ENCODE peak calls at places on chromosomes 13 and 19, in four cellular contexts. S, F, G and R are unnamed samples.

GRCh38 chr19:47306303-47306702 is 3.4 kb upstream of the C5AR1 start:
- DNase-seq in S (no peak), F (no peak), G (no peak), R (no peak)

GRCh38 chr13:23349127-23349897 is 84.2 kb downstream of the SACS start:
- DNase-seq in S (no peak), F (no peak), G (no peak), R (no peak)

GRCh38 chr19:28377077-28377476 is 835.9 kb downstream of the UQCRFS1 start:
- DNase-seq in S (no peak), F (no peak), G (no peak), R (no peak)

GRCh38 chr19:54420383-54421168 is 5.3 kb downstream of the TTYH1 start:
- DNase-seq in S (peak), F (no peak), G (peak), R (peak)

GRCh38 chr19:55584871-55585270 is 4.2 kb upstream of the ZNF579 start:
- DNase-seq in S (no peak), F (no peak), G (no peak), R (no peak)

GRCh38 chr19:55096061-55096701 is 20.5 kb downstream of the EPS8L1 start:
- DNase-seq in S (no peak), F (no peak), G (peak), R (peak)

GRCh38 chr19:3080281-3080680 is 13.9 kb upstream of the GNA11 start:
- DNase-seq in S (no peak), F (peak), G (no peak), R (no peak)

GRCh38 chr13:40318366-40318765 is 348.1 kb downstream of the FOXO1 start:
- DNase-seq in S (no peak), F (no peak), G (no peak), R (no peak)

GRCh38 chr13:47829684-47830083 is 171.4 kb downstream of the SUCLA2 start:
- DNase-seq in S (no peak), F (peak), G (no peak), R (no peak)

GRCh38 chr19:38837304-38837626 is 5.7 kb upstream of the ECH1 start:
- DNase-seq in S (no peak), F (no peak), G (no peak), R (no peak)

GRCh38 chr19:3389876-3390361 is 23.5 kb downstream of the NFIC start:
- DNase-seq in S (no peak), F (peak), G (peak), R (peak)

GRCh38 chr19:34904846-34905527 is 21.7 kb upstream of the ZNF30 start:
- DNase-seq in S (no peak), F (no peak), G (peak), R (peak)

DNA sequence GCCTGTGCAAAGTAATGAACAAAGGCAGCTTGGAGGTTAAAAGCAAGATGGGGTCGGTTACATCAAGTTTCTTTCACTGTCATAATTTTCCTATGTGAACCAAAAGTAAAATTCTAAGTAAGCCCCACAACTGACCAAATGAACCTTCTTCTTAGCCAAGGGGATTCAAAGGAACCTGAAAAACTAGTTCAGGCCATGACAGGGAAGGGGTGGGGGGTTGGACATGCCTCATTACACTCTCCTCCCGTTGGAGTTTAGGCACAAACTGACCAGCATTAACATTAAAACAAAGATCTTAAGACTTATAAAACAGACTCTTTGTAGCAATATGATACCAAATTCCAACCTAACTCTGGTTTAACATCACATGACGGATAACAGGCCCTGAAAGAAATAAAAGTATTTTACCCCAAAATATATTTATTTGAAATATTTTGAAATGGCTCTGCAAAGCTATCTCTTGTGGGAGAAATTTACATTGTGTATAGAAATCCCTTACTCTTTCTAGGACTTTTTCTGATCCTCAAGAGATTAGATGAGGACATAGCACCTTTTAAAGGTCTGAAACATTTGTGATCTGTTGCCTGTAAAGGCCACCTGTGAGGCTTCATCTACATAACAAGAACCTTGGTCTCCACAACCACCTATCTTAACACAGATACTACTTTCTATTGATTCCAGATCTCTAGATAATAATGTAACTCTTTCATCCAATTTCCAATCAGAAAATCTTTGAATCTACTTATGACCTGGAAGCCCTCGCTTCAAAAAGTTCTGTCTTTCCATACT is 1829.0 kb upstream of the MIR17HG start:
- DNase-seq in S (no peak), F (no peak), G (no peak), R (no peak)
- H3K56ac ChIP-seq in S (no peak), F (no peak), G (no peak), R (no peak)

GRCh38 chr19:41527079-41527478 is 48.9 kb upstream of the CEACAM21 start:
- DNase-seq in S (no peak), F (no peak), G (no peak), R (no peak)

GRCh38 chr19:41518141-41518540 is 57.8 kb upstream of the CEACAM21 start:
- DNase-seq in S (no peak), F (no peak), G (no peak), R (no peak)

GRCh38 chr19:41521860-41522555 is 54.0 kb upstream of the CEACAM21 start:
- DNase-seq in S (no peak), F (no peak), G (no peak), R (no peak)
- H3K56ac ChIP-seq in S (no peak), F (no peak), G (no peak), R (no peak)

GRCh38 chr19:8094336-8094735 is 41.8 kb downstream of the CCL25 start:
- DNase-seq in S (no peak), F (no peak), G (no peak), R (no peak)

GRCh38 chr19:8096071-8096470 is 43.5 kb downstream of the CCL25 start:
- DNase-seq in S (no peak), F (no peak), G (no peak), R (no peak)

GRCh38 chr19:8097198-8097597 is 44.6 kb downstream of the CCL25 start:
- DNase-seq in S (no peak), F (no peak), G (no peak), R (no peak)

GRCh38 chr19:8093740-8094139 is 41.2 kb downstream of the CCL25 start:
- DNase-seq in S (no peak), F (no peak), G (no peak), R (no peak)

GRCh38 chr19:8095354-8095886 is 42.9 kb downstream of the CCL25 start:
- DNase-seq in S (no peak), F (no peak), G (no peak), R (no peak)
- H3K56ac ChIP-seq in S (no peak), F (no peak), G (no peak), R (no peak)

GRCh38 chr19:43704002-43704705 is 11.7 kb upstream of the IRGC start:
- DNase-seq in S (no peak), F (no peak), G (no peak), R (no peak)

GRCh38 chr19:43697295-43697694 is 18.6 kb upstream of the IRGC start:
- DNase-seq in S (no peak), F (no peak), G (no peak), R (no peak)

GRCh38 chr19:43695985-43696729 is 19.7 kb upstream of the IRGC start:
- DNase-seq in S (no peak), F (no peak), G (no peak), R (no peak)

GRCh38 chr19:43700368-43701015 is 15.4 kb upstream of the IRGC start:
- DNase-seq in S (no peak), F (peak), G (no peak), R (peak)

GRCh38 chr19:43699506-43700367 is 16.1 kb upstream of the IRGC start:
- DNase-seq in S (peak), F (peak), G (peak), R (peak)
- H3K56ac ChIP-seq in S (no peak), F (no peak), G (no peak), R (no peak)

GRCh38 chr13:110712849-110713641 is 455 bp upstream of the ING1 start:
- DNase-seq in S (peak), F (peak), G (peak), R (peak)

GRCh38 chr13:110713642-110713952 is at the start of gene ING1:
- DNase-seq in S (no peak), F (no peak), G (no peak), R (no peak)

GRCh38 chr13:110713981-110714797 is 689 bp downstream of the ING1 start:
- DNase-seq in S (no peak), F (peak), G (peak), R (peak)

GRCh38 chr13:110711778-110712070 is 1.8 kb upstream of the ING1 start:
- DNase-seq in S (no peak), F (no peak), G (no peak), R (no peak)

GRCh38 chr13:110712081-110712848 is 1.2 kb upstream of the ING1 start:
- DNase-seq in S (no peak), F (peak), G (peak), R (peak)
- H3K56ac ChIP-seq in S (peak), F (peak), G (no peak), R (peak)

GRCh38 chr13:30253830-30254229 is 53.5 kb downstream of the KATNAL1 start:
- DNase-seq in S (no peak), F (no peak), G (no peak), R (no peak)

GRCh38 chr13:30256713-30257432 is 50.5 kb downstream of the KATNAL1 start:
- DNase-seq in S (no peak), F (no peak), G (no peak), R (peak)

GRCh38 chr13:30257433-30258099 is 49.8 kb downstream of the KATNAL1 start:
- DNase-seq in S (no peak), F (peak), G (peak), R (peak)

DNA sequence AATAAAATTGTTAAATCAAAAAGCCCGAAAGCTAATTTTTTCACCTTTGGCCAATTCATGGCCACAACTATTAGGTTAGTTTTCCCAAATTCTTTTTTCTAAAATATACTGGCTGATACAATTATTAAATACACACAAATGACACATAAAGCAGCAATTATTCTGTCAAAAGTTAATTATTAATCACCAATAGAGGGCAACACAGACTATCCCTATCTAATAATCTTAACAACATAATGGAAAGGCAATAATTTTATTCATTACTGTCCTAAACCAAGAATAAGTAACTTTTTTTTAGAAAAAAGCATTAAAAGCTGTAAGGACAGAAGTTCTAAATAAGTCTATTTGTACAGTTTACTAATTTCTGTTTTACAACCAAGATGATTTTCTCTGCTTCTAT is 51.7 kb downstream of the KATNAL1 start:
- DNase-seq in S (no peak), F (no peak), G (no peak), R (no peak)
- H3K56ac ChIP-seq in S (no peak), F (no peak), G (no peak), R (no peak)

GRCh38 chr19:43847246-43847645 is 20.1 kb downstream of the ZNF283 start:
- DNase-seq in S (no peak), F (no peak), G (no peak), R (peak)

GRCh38 chr19:43839139-43839538 is 12.0 kb downstream of the ZNF283 start:
- DNase-seq in S (no peak), F (no peak), G (no peak), R (no peak)

GRCh38 chr19:43847884-43848283 is 20.8 kb downstream of the ZNF283 start:
- DNase-seq in S (no peak), F (no peak), G (no peak), R (peak)

GRCh38 chr19:43841990-43842389 is 14.9 kb downstream of the ZNF283 start:
- DNase-seq in S (no peak), F (no peak), G (no peak), R (peak)
- H3K56ac ChIP-seq in S (no peak), F (no peak), G (no peak), R (no peak)

GRCh38 chr13:110028311-110028710 is 241.9 kb upstream of the IRS2 start:
- DNase-seq in S (no peak), F (no peak), G (no peak), R (no peak)
- H3K56ac ChIP-seq in S (no peak), F (no peak), G (no peak), R (no peak)

GRCh38 chr19:33391631-33392249 is 18.2 kb downstream of the CEBPG start:
- DNase-seq in S (no peak), F (no peak), G (no peak), R (no peak)

GRCh38 chr19:33394006-33394722 is 20.7 kb downstream of the CEBPG start:
- DNase-seq in S (no peak), F (peak), G (no peak), R (no peak)

GRCh38 chr19:33394723-33395560 is 21.4 kb downstream of the CEBPG start:
- DNase-seq in S (no peak), F (no peak), G (no peak), R (no peak)

GRCh38 chr19:33392341-33393285 is 19.1 kb downstream of the CEBPG start:
- DNase-seq in S (no peak), F (no peak), G (no peak), R (no peak)

GRCh38 chr19:33393286-33394005 is 19.9 kb downstream of the CEBPG start:
- DNase-seq in S (no peak), F (no peak), G (no peak), R (no peak)
- H3K56ac ChIP-seq in S (no peak), F (no peak), G (no peak), R (no peak)

GRCh38 chr13:63882052-63882451 is 2466.4 kb upstream of the PCDH20 start:
- DNase-seq in S (no peak), F (no peak), G (no peak), R (no peak)

GRCh38 chr13:63880705-63881104 is 2465.1 kb upstream of the PCDH20 start:
- DNase-seq in S (no peak), F (no peak), G (no peak), R (peak)
- H3K56ac ChIP-seq in S (no peak), F (no peak), G (no peak), R (no peak)